ENCODE peak calls at places on chromosomes 7 and 10, in nine cellular contexts. R is RPMI7951, B is fibroblast of lung, O is gastrocnemius medialis, D is H9, X is amniotic stem cell, H is ovary, Z is astrocyte of the spinal cord, S is ELF-1. Y is an unnamed sample.

GRCh38 chr10:49387029-49387428 is 8.9 kb downstream of the DRGX start:
- DNase-seq in R (peak; percentile 63), B (peak; percentile 66), O (no peak), D (no peak), X (peak; percentile 41), H (no peak), Z (peak; percentile 60), S (no peak), Y (no peak)

GRCh38 chr7:158047386-158048059 is 540.1 kb downstream of the PTPRN2 start:
- DNase-seq in R (no peak), B (no peak), O (no peak), D (no peak), X (no peak), H (no peak), Z (no peak), S (no peak), Y (no peak)

GRCh38 chr7:542935-543789 is 23.5 kb upstream of the PDGFA start:
- DNase-seq in R (peak; percentile 100), B (peak; percentile 89), O (no peak), D (no peak), X (peak; percentile 73), H (no peak), Z (peak; percentile 89), S (peak; percentile 66), Y (no peak)

GRCh38 chr7:24665564-24666294 is 91.5 kb downstream of the GSDME start:
- DNase-seq in R (peak; percentile 63), B (peak; percentile 75), O (no peak), D (peak; percentile 37), X (peak; percentile 14), H (peak; percentile 11), Z (peak; percentile 59), S (peak; percentile 36), Y (peak; percentile 24)

GRCh38 chr10:106216085-106216484 is 948.4 kb downstream of the SORCS1 start:
- DNase-seq in R (no peak), B (no peak), O (no peak), D (no peak), X (no peak), H (no peak), Z (no peak), S (no peak), Y (no peak)

GRCh38 chr7:28623863-28624262 is 211.5 kb downstream of the CREB5 start:
- DNase-seq in R (no peak), B (no peak), O (no peak), D (no peak), X (no peak), H (no peak), Z (no peak), S (no peak), Y (no peak)

GRCh38 chr7:40356312-40356711 is 221.5 kb downstream of the SUGCT start:
- DNase-seq in R (no peak), B (peak; percentile 11), O (no peak), D (no peak), X (no peak), H (no peak), Z (peak; percentile 31), S (no peak), Y (no peak)

GRCh38 chr10:43864622-43865021 is 215.9 kb upstream of the ZNF32 start:
- DNase-seq in R (no peak), B (no peak), O (no peak), D (no peak), X (no peak), H (peak; percentile 7), Z (no peak), S (no peak), Y (no peak)

GRCh38 chr7:45888185-45888992 is at the start of gene IGFBP1:
- DNase-seq in R (no peak), B (no peak), O (no peak), D (peak; percentile 45), X (no peak), H (no peak), Z (peak; percentile 13), S (peak; percentile 29), Y (no peak)

GRCh38 chr7:99631311-99632109 is 14.8 kb downstream of the ZSCAN25 start:
- DNase-seq in R (peak; percentile 10), B (peak; percentile 23), O (peak; percentile 78), D (peak; percentile 47), X (no peak), H (no peak), Z (peak; percentile 12), S (peak; percentile 79), Y (no peak)

GRCh38 chr10:17005621-17006566 is 123.7 kb downstream of the CUBN start:
- DNase-seq in R (peak; percentile 83), B (no peak), O (no peak), D (no peak), X (no peak), H (no peak), Z (peak; percentile 48), S (no peak), Y (no peak)

GRCh38 chr7:112452102-112452888 is 2.0 kb downstream of the IFRD1 start:
- DNase-seq in R (peak; percentile 59), B (peak; percentile 55), O (peak; percentile 74), D (peak; percentile 33), X (no peak), H (peak; percentile 38), Z (peak; percentile 43), S (peak; percentile 73), Y (peak; percentile 50)

GRCh38 chr7:101542527-101543241 is 86.4 kb downstream of the MYL10 start:
- DNase-seq in R (peak; percentile 31), B (peak; percentile 40), O (peak; percentile 42), D (peak; percentile 87), X (peak; percentile 5), H (peak; percentile 47), Z (peak; percentile 30), S (peak; percentile 84), Y (peak; percentile 24)

GRCh38 chr7:35722054-35722849 is 27.3 kb upstream of the HERPUD2 start:
- DNase-seq in R (no peak), B (no peak), O (no peak), D (no peak), X (no peak), H (no peak), Z (no peak), S (no peak), Y (no peak)

GRCh38 chr10:67969875-67970274 is 85.4 kb downstream of the SIRT1 start:
- DNase-seq in R (no peak), B (no peak), O (no peak), D (no peak), X (no peak), H (no peak), Z (no peak), S (no peak), Y (no peak)

GRCh38 chr7:981793-982510 is 1.0 kb upstream of the CYP2W1 start:
- DNase-seq in R (no peak), B (no peak), O (no peak), D (no peak), X (no peak), H (no peak), Z (no peak), S (no peak), Y (no peak)

GRCh38 chr7:46558482-46559193 is 637.6 kb upstream of the IGFBP3 start:
- DNase-seq in R (peak; percentile 62), B (peak; percentile 67), O (no peak), D (no peak), X (no peak), H (no peak), Z (no peak), S (no peak), Y (no peak)

GRCh38 chr10:118721005-118721876 is 33.5 kb downstream of the CACUL1 start:
- DNase-seq in R (peak; percentile 41), B (peak; percentile 73), O (no peak), D (no peak), X (peak; percentile 21), H (no peak), Z (peak; percentile 67), S (peak; percentile 19), Y (peak; percentile 36)

GRCh38 chr7:158271646-158272045 is 316.0 kb downstream of the PTPRN2 start:
- DNase-seq in R (no peak), B (no peak), O (no peak), D (no peak), X (no peak), H (no peak), Z (no peak), S (no peak), Y (no peak)

GRCh38 chr10:47310090-47310505 is 10.1 kb downstream of the GDF10 start:
- DNase-seq in R (no peak), B (no peak), O (no peak), D (no peak), X (no peak), H (no peak), Z (no peak), S (no peak), Y (no peak)

GRCh38 chr7:108455524-108455832 is 758 bp downstream of the NRCAM start:
- DNase-seq in R (no peak), B (no peak), O (no peak), D (no peak), X (no peak), H (no peak), Z (no peak), S (no peak), Y (no peak)

GRCh38 chr10:58834093-58834674 is 321.5 kb downstream of the BICC1 start:
- DNase-seq in R (no peak), B (peak; percentile 14), O (no peak), D (no peak), X (no peak), H (no peak), Z (no peak), S (no peak), Y (no peak)

GRCh38 chr7:897771-898376 is 21.5 kb downstream of the GET4 start:
- DNase-seq in R (peak; percentile 28), B (no peak), O (no peak), D (no peak), X (no peak), H (no peak), Z (no peak), S (no peak), Y (no peak)

GRCh38 chr10:34581871-34582532 is 233.1 kb downstream of the PARD3 start:
- DNase-seq in R (peak; percentile 55), B (peak; percentile 52), O (no peak), D (no peak), X (no peak), H (no peak), Z (peak; percentile 85), S (no peak), Y (no peak)

GRCh38 chr7:92586403-92586802 is 3.8 kb downstream of the FAM133B start:
- DNase-seq in R (no peak), B (peak; percentile 79), O (no peak), D (no peak), X (no peak), H (no peak), Z (no peak), S (no peak), Y (no peak)

GRCh38 chr7:36048902-36049240 is 104.2 kb upstream of the EEPD1 start:
- DNase-seq in R (peak; percentile 63), B (no peak), O (no peak), D (no peak), X (no peak), H (no peak), Z (no peak), S (no peak), Y (no peak)

GRCh38 chr10:103884681-103885139 is 29.3 kb upstream of the SH3PXD2A start:
- DNase-seq in R (peak; percentile 66), B (peak; percentile 76), O (no peak), D (peak; percentile 65), X (no peak), H (peak; percentile 64), Z (peak; percentile 57), S (peak; percentile 75), Y (peak; percentile 59)

GRCh38 chr7:101784275-101785127 is 32.9 kb upstream of the CUX1 start:
- DNase-seq in R (no peak), B (no peak), O (no peak), D (no peak), X (no peak), H (peak; percentile 14), Z (no peak), S (no peak), Y (no peak)

GRCh38 chr10:128875030-128875744 is 591.9 kb upstream of the MGMT start:
- DNase-seq in R (no peak), B (peak; percentile 3), O (no peak), D (no peak), X (no peak), H (no peak), Z (no peak), S (no peak), Y (no peak)

GRCh38 chr10:118662228-118663035 is 67.0 kb upstream of the PRLHR start:
- DNase-seq in R (peak; percentile 7), B (no peak), O (no peak), D (no peak), X (no peak), H (no peak), Z (no peak), S (no peak), Y (no peak)

GRCh38 chr10:110446954-110447608 is 50.6 kb upstream of the DUSP5 start:
- DNase-seq in R (peak; percentile 94), B (peak; percentile 89), O (peak; percentile 16), D (no peak), X (no peak), H (no peak), Z (peak; percentile 86), S (peak; percentile 44), Y (no peak)

Y was measured in AML-193.